ENCODE peak calls at places on chromosome 3, in six cellular contexts. One of them, this sample, is unnamed.

GRCh38 chr3:8355346-8355745 is 146.3 kb upstream of the LMCD1 start:
- DNase-seq in AG09319: no peak
- DNase-seq in AG04450: no peak
- DNase-seq in endothelial cell: no peak
- DNase-seq in mesothelial cell of epicardium: no peak
- DNase-seq in foreskin fibroblast: no peak
- DNase-seq in this sample: no peak

GRCh38 chr3:12040902-12041301 is 36.7 kb downstream of the SYN2 start:
- DNase-seq in AG09319: no peak
- DNase-seq in mesothelial cell of epicardium: no peak
- DNase-seq in AG04450: no peak
- DNase-seq in foreskin fibroblast: no peak
- DNase-seq in endothelial cell: no peak
- DNase-seq in this sample: no peak

GRCh38 chr3:4982773-4983738 is 3.8 kb downstream of the BHLHE40 start:
- DNase-seq in foreskin fibroblast: no peak
- DNase-seq in AG04450: no peak
- DNase-seq in endothelial cell: no peak
- DNase-seq in mesothelial cell of epicardium: no peak
- DNase-seq in AG09319: no peak
- DNase-seq in this sample: no peak

GRCh38 chr3:58013973-58014649 is 5.9 kb downstream of the FLNB start:
- DNase-seq in mesothelial cell of epicardium: peak
- DNase-seq in AG04450: peak
- DNase-seq in AG09319: peak
- DNase-seq in foreskin fibroblast: peak
- DNase-seq in endothelial cell: no peak
- DNase-seq in this sample: no peak

GRCh38 chr3:65128346-65128745 is 440.5 kb upstream of the ADAMTS9 start:
- DNase-seq in AG09319: no peak
- DNase-seq in AG04450: no peak
- DNase-seq in endothelial cell: no peak
- DNase-seq in foreskin fibroblast: no peak
- DNase-seq in mesothelial cell of epicardium: no peak
- DNase-seq in this sample: no peak

GRCh38 chr3:161148832-161149475 is 43.8 kb upstream of the B3GALNT1 start:
- DNase-seq in foreskin fibroblast: peak
- DNase-seq in AG09319: no peak
- DNase-seq in AG04450: no peak
- DNase-seq in mesothelial cell of epicardium: no peak
- DNase-seq in endothelial cell: no peak
- DNase-seq in this sample: no peak

GRCh38 chr3:190495796-190496195 is 18.1 kb upstream of the IL1RAP start:
- DNase-seq in mesothelial cell of epicardium: no peak
- DNase-seq in AG09319: no peak
- DNase-seq in AG04450: no peak
- DNase-seq in endothelial cell: no peak
- DNase-seq in foreskin fibroblast: no peak
- DNase-seq in this sample: no peak

GRCh38 chr3:167941234-167941995 is 154.3 kb downstream of the GOLIM4 start:
- DNase-seq in AG04450: peak
- DNase-seq in mesothelial cell of epicardium: no peak
- DNase-seq in AG09319: peak
- DNase-seq in endothelial cell: peak
- DNase-seq in foreskin fibroblast: peak
- DNase-seq in this sample: no peak

GRCh38 chr3:108564564-108564963 is 24.7 kb downstream of the CIP2A start:
- DNase-seq in foreskin fibroblast: peak
- DNase-seq in AG09319: no peak
- DNase-seq in mesothelial cell of epicardium: no peak
- DNase-seq in endothelial cell: no peak
- DNase-seq in AG04450: no peak
- DNase-seq in this sample: no peak

GRCh38 chr3:113531826-113532697 is at the start of gene SIDT1:
- DNase-seq in foreskin fibroblast: peak
- DNase-seq in mesothelial cell of epicardium: no peak
- DNase-seq in AG04450: no peak
- DNase-seq in endothelial cell: no peak
- DNase-seq in AG09319: no peak
- DNase-seq in this sample: no peak

GRCh38 chr3:98966862-98967554 is 65.5 kb upstream of the DCBLD2 start:
- DNase-seq in mesothelial cell of epicardium: no peak
- DNase-seq in foreskin fibroblast: peak
- DNase-seq in AG04450: no peak
- DNase-seq in AG09319: no peak
- DNase-seq in endothelial cell: no peak
- DNase-seq in this sample: no peak

GRCh38 chr3:177830411-177830849 is 633.1 kb upstream of the TBL1XR1 start:
- DNase-seq in AG04450: no peak
- DNase-seq in endothelial cell: no peak
- DNase-seq in mesothelial cell of epicardium: no peak
- DNase-seq in foreskin fibroblast: peak
- DNase-seq in AG09319: peak
- DNase-seq in this sample: no peak

GRCh38 chr3:16935766-16936165 is 51.0 kb downstream of the PLCL2 start:
- DNase-seq in AG09319: no peak
- DNase-seq in foreskin fibroblast: no peak
- DNase-seq in endothelial cell: no peak
- DNase-seq in mesothelial cell of epicardium: no peak
- DNase-seq in AG04450: no peak
- DNase-seq in this sample: no peak

GRCh38 chr3:194572944-194573491 is 60.2 kb downstream of the TMEM44 start:
- DNase-seq in mesothelial cell of epicardium: no peak
- DNase-seq in foreskin fibroblast: no peak
- DNase-seq in endothelial cell: no peak
- DNase-seq in AG04450: no peak
- DNase-seq in AG09319: no peak
- DNase-seq in this sample: no peak

GRCh38 chr3:53845103-53845880 is 927 bp downstream of the CHDH start:
- DNase-seq in AG09319: peak
- DNase-seq in mesothelial cell of epicardium: no peak
- DNase-seq in endothelial cell: peak
- DNase-seq in AG04450: no peak
- DNase-seq in foreskin fibroblast: peak
- DNase-seq in this sample: no peak

GRCh38 chr3:183159319-183159718 is 3.2 kb downstream of the LAMP3 start:
- DNase-seq in AG04450: no peak
- DNase-seq in endothelial cell: no peak
- DNase-seq in mesothelial cell of epicardium: no peak
- DNase-seq in foreskin fibroblast: no peak
- DNase-seq in AG09319: no peak
- DNase-seq in this sample: no peak

GRCh38 chr3:120823156-120823555 is 80.6 kb downstream of the GTF2E1 start:
- DNase-seq in mesothelial cell of epicardium: no peak
- DNase-seq in AG09319: no peak
- DNase-seq in AG04450: no peak
- DNase-seq in foreskin fibroblast: no peak
- DNase-seq in endothelial cell: no peak
- DNase-seq in this sample: no peak

GRCh38 chr3:188689101-188689574 is 482.6 kb upstream of the TPRG1 start:
- DNase-seq in foreskin fibroblast: peak
- DNase-seq in endothelial cell: no peak
- DNase-seq in AG09319: peak
- DNase-seq in mesothelial cell of epicardium: no peak
- DNase-seq in AG04450: no peak
- DNase-seq in this sample: no peak

GRCh38 chr3:29972594-29972993 is 633.8 kb upstream of the TGFBR2 start:
- DNase-seq in mesothelial cell of epicardium: no peak
- DNase-seq in foreskin fibroblast: peak
- DNase-seq in AG09319: peak
- DNase-seq in AG04450: peak
- DNase-seq in endothelial cell: no peak
- DNase-seq in this sample: no peak

GRCh38 chr3:46996689-46997452 is 17.4 kb downstream of the NBEAL2 start:
- DNase-seq in endothelial cell: no peak
- DNase-seq in AG04450: no peak
- DNase-seq in AG09319: no peak
- DNase-seq in foreskin fibroblast: no peak
- DNase-seq in mesothelial cell of epicardium: no peak
- DNase-seq in this sample: no peak

GRCh38 chr3:193910886-193911738 is 224.8 kb upstream of the HES1 start:
- DNase-seq in AG04450: no peak
- DNase-seq in AG09319: no peak
- DNase-seq in mesothelial cell of epicardium: no peak
- DNase-seq in foreskin fibroblast: no peak
- DNase-seq in endothelial cell: no peak
- DNase-seq in this sample: no peak

GRCh38 chr3:20747736-20748135 is 561.7 kb upstream of the SGO1 start:
- DNase-seq in endothelial cell: no peak
- DNase-seq in AG04450: no peak
- DNase-seq in foreskin fibroblast: no peak
- DNase-seq in AG09319: no peak
- DNase-seq in mesothelial cell of epicardium: no peak
- DNase-seq in this sample: no peak

GRCh38 chr3:61505197-61505596 is 56.2 kb upstream of the PTPRG start:
- DNase-seq in endothelial cell: no peak
- DNase-seq in AG04450: no peak
- DNase-seq in foreskin fibroblast: no peak
- DNase-seq in mesothelial cell of epicardium: no peak
- DNase-seq in AG09319: no peak
- DNase-seq in this sample: no peak

GRCh38 chr3:24551626-24552025 is 57.0 kb upstream of the THRB start:
- DNase-seq in AG04450: no peak
- DNase-seq in mesothelial cell of epicardium: no peak
- DNase-seq in foreskin fibroblast: no peak
- DNase-seq in AG09319: no peak
- DNase-seq in endothelial cell: no peak
- DNase-seq in this sample: no peak

GRCh38 chr3:24548278-24548677 is 53.6 kb upstream of the THRB start:
- DNase-seq in foreskin fibroblast: peak
- DNase-seq in AG04450: no peak
- DNase-seq in endothelial cell: no peak
- DNase-seq in AG09319: no peak
- DNase-seq in mesothelial cell of epicardium: no peak
- DNase-seq in this sample: no peak

GRCh38 chr3:24545917-24546316 is 51.3 kb upstream of the THRB start:
- DNase-seq in endothelial cell: no peak
- DNase-seq in AG09319: peak
- DNase-seq in mesothelial cell of epicardium: no peak
- DNase-seq in foreskin fibroblast: peak
- DNase-seq in AG04450: no peak
- DNase-seq in this sample: no peak

GRCh38 chr3:24550588-24550987 is 55.9 kb upstream of the THRB start:
- DNase-seq in AG09319: no peak
- DNase-seq in AG04450: no peak
- DNase-seq in mesothelial cell of epicardium: no peak
- DNase-seq in foreskin fibroblast: peak
- DNase-seq in endothelial cell: no peak
- DNase-seq in this sample: no peak
- TF ChIP-seq CTCF in AG09319: no peak
- TF ChIP-seq CTCF in AG04450: no peak
- TF ChIP-seq CTCF in mesothelial cell of epicardium: no peak
- TF ChIP-seq CTCF in foreskin fibroblast: no peak
- TF ChIP-seq CTCF in endothelial cell: no peak
- TF ChIP-seq CTCF in this sample: no peak

DNA sequence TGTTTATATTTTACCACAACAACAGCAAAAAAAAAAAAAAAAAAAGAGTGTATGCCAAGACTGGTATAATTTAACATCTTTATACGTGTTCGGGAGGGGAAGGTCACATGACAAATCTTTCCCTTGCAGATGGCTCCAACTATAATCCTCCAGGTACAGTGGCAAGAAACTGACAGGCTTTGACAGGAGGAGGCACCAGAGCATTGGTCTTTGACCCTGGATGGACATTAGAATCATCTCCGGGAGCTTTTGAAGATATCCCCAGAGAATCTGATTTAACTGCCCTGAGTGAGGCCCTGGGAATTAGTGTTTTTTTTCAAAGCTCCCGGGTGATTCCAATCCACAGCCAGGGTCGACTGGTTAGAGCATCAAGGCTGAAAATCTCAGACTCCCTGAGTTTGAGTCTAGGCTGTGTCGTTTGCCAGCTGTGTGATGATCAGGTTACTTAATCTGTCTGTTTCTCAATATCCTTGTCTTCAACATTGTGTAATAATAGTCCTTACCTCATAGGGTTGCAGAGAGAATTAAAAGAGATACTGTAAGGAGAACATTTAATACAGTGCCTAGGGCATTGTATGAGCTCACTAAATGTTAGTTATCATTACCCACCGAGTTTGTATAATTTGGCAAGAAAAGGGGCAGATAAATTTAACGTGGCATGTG is 8.9 kb upstream of the SEMA5B start:
- DNase-seq in endothelial cell: no peak
- DNase-seq in mesothelial cell of epicardium: no peak
- DNase-seq in AG04450: peak
- DNase-seq in AG09319: peak
- DNase-seq in foreskin fibroblast: peak
- DNase-seq in this sample: no peak
- TF ChIP-seq CTCF in endothelial cell: no peak
- TF ChIP-seq CTCF in mesothelial cell of epicardium: no peak
- TF ChIP-seq CTCF in AG04450: no peak
- TF ChIP-seq CTCF in AG09319: no peak
- TF ChIP-seq CTCF in foreskin fibroblast: no peak
- TF ChIP-seq CTCF in this sample: no peak

DNA sequence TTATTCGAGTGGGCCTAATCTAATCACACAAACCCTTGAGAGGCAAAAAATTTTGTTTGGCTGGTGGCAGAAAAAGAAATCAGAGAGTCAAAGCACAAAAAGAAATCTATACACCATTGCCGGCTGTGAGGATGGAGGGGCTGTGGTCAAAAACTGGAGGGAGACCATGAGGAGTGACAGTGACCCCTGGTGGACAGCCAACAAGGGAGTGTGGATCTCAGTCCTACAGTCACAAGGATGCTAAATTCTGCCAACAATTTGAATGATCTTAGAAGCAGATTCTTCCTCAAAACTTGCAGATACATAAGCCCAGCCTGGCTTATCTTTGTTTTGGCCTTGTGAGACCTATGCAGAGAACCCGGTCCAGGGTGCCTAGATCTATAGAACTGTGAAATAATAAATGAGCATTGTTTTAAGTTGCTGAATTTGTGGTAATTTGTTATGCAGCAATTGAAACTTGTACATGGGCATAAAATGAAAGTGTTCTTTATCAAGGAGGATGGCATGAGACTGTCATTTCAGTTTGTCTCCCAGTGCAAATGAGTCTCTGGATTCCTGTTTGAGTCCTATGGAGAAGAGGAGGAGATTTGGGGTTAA is 103.0 kb upstream of the ARHGEF26 start:
- DNase-seq in AG09319: no peak
- DNase-seq in foreskin fibroblast: peak
- DNase-seq in AG04450: no peak
- DNase-seq in mesothelial cell of epicardium: peak
- DNase-seq in endothelial cell: peak
- DNase-seq in this sample: peak
- TF ChIP-seq CTCF in AG09319: peak
- TF ChIP-seq CTCF in foreskin fibroblast: peak
- TF ChIP-seq CTCF in AG04450: peak
- TF ChIP-seq CTCF in mesothelial cell of epicardium: no peak
- TF ChIP-seq CTCF in endothelial cell: peak
- TF ChIP-seq CTCF in this sample: peak

DNA sequence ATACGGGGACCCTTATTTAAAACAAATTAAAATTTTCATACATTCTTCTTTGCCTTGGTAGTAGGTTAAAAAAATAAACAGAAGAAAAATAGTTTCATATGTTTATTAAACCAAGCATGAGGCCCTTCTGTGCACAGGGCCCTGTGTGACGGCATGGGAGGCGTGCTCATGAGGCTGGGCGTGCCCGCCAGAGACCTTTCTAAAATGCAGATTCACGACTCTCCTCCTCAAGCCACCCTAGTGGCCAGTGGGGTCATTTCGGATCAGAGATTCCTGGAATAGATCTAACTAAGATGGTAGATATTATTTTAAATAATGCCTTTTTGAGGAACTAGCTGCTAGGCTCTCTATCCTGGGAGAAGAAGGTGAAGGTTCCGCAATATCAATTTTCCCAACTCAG is 35.3 kb downstream of the MASP1 start:
- DNase-seq in AG04450: no peak
- DNase-seq in AG09319: no peak
- DNase-seq in mesothelial cell of epicardium: no peak
- DNase-seq in foreskin fibroblast: no peak
- DNase-seq in endothelial cell: no peak
- DNase-seq in this sample: no peak
- TF ChIP-seq CTCF in AG04450: peak
- TF ChIP-seq CTCF in AG09319: no peak
- TF ChIP-seq CTCF in mesothelial cell of epicardium: peak
- TF ChIP-seq CTCF in foreskin fibroblast: no peak
- TF ChIP-seq CTCF in endothelial cell: peak
- TF ChIP-seq CTCF in this sample: no peak